ENCODE peak calls at places on chromosomes 4 and X, in six cellular contexts. One of them, this sample, is unnamed.

GRCh38 chr4:149371021-149371420 is 444.6 kb downstream of the IQCM start:
- DNase-seq in fibroblast of mammary gland: peak; percentile 78
- DNase-seq in left cardiac atrium: no peak
- DNase-seq in iPS DF 6.9: peak; percentile 33
- DNase-seq in AML-193: peak; percentile 64
- DNase-seq in stimulated activated naive CD4-positive, alpha-beta T cell: no peak
- DNase-seq in this sample: peak; percentile 62

GRCh38 chrX:72001471-72001870 is 90.8 kb downstream of the NHSL2 start:
- DNase-seq in iPS DF 6.9: no peak
- DNase-seq in stimulated activated naive CD4-positive, alpha-beta T cell: no peak
- DNase-seq in AML-193: no peak
- DNase-seq in left cardiac atrium: no peak
- DNase-seq in fibroblast of mammary gland: no peak
- DNase-seq in this sample: no peak

GRCh38 chr4:186149872-186150271 is 41.5 kb upstream of the CYP4V2 start:
- DNase-seq in left cardiac atrium: peak; percentile 82
- DNase-seq in stimulated activated naive CD4-positive, alpha-beta T cell: no peak
- DNase-seq in fibroblast of mammary gland: peak; percentile 42
- DNase-seq in iPS DF 6.9: no peak
- DNase-seq in AML-193: no peak
- DNase-seq in this sample: no peak

GRCh38 chr4:86940176-86940575 is 5.4 kb downstream of the AFF1 start:
- DNase-seq in left cardiac atrium: no peak
- DNase-seq in AML-193: no peak
- DNase-seq in iPS DF 6.9: no peak
- DNase-seq in stimulated activated naive CD4-positive, alpha-beta T cell: no peak
- DNase-seq in fibroblast of mammary gland: peak; percentile 59
- DNase-seq in this sample: no peak

GRCh38 chrX:151981129-151981528 is 6.7 kb upstream of the GABRE start:
- DNase-seq in fibroblast of mammary gland: peak; percentile 81
- DNase-seq in left cardiac atrium: no peak
- DNase-seq in iPS DF 6.9: no peak
- DNase-seq in AML-193: no peak
- DNase-seq in stimulated activated naive CD4-positive, alpha-beta T cell: no peak
- DNase-seq in this sample: peak; percentile 75

GRCh38 chr4:125140966-125141495 is 173.7 kb upstream of the FAT4 start:
- DNase-seq in AML-193: no peak
- DNase-seq in iPS DF 6.9: no peak
- DNase-seq in stimulated activated naive CD4-positive, alpha-beta T cell: no peak
- DNase-seq in left cardiac atrium: no peak
- DNase-seq in fibroblast of mammary gland: peak; percentile 43
- DNase-seq in this sample: peak; percentile 41

GRCh38 chr4:104743141-104743748 is 248.6 kb upstream of the CXXC4 start:
- DNase-seq in iPS DF 6.9: no peak
- DNase-seq in AML-193: no peak
- DNase-seq in stimulated activated naive CD4-positive, alpha-beta T cell: no peak
- DNase-seq in left cardiac atrium: no peak
- DNase-seq in fibroblast of mammary gland: no peak
- DNase-seq in this sample: no peak

GRCh38 chr4:24001945-24002640 is 112.2 kb upstream of the PPARGC1A start:
- DNase-seq in AML-193: no peak
- DNase-seq in iPS DF 6.9: no peak
- DNase-seq in left cardiac atrium: no peak
- DNase-seq in fibroblast of mammary gland: peak; percentile 39
- DNase-seq in stimulated activated naive CD4-positive, alpha-beta T cell: no peak
- DNase-seq in this sample: no peak

GRCh38 chr4:146333187-146333894 is 119.0 kb downstream of the REELD1 start:
- DNase-seq in stimulated activated naive CD4-positive, alpha-beta T cell: no peak
- DNase-seq in AML-193: peak; percentile 34
- DNase-seq in fibroblast of mammary gland: peak; percentile 92
- DNase-seq in left cardiac atrium: no peak
- DNase-seq in iPS DF 6.9: no peak
- DNase-seq in this sample: peak; percentile 30

GRCh38 chrX:110315541-110315940 is 2.3 kb downstream of the AMMECR1 start:
- DNase-seq in iPS DF 6.9: no peak
- DNase-seq in stimulated activated naive CD4-positive, alpha-beta T cell: no peak
- DNase-seq in AML-193: no peak
- DNase-seq in fibroblast of mammary gland: peak; percentile 36
- DNase-seq in left cardiac atrium: no peak
- DNase-seq in this sample: no peak

GRCh38 chrX:136619889-136620505 is 28.0 kb upstream of the CD40LG start:
- DNase-seq in left cardiac atrium: no peak
- DNase-seq in fibroblast of mammary gland: no peak
- DNase-seq in iPS DF 6.9: no peak
- DNase-seq in AML-193: no peak
- DNase-seq in stimulated activated naive CD4-positive, alpha-beta T cell: peak; percentile 24
- DNase-seq in this sample: no peak

GRCh38 chr4:48103483-48104139 is 30.4 kb downstream of the TXK start:
- DNase-seq in AML-193: no peak
- DNase-seq in fibroblast of mammary gland: no peak
- DNase-seq in left cardiac atrium: no peak
- DNase-seq in stimulated activated naive CD4-positive, alpha-beta T cell: no peak
- DNase-seq in iPS DF 6.9: no peak
- DNase-seq in this sample: no peak

GRCh38 chr4:144294211-144294610 is 153.7 kb upstream of the GYPA start:
- DNase-seq in iPS DF 6.9: no peak
- DNase-seq in AML-193: no peak
- DNase-seq in fibroblast of mammary gland: no peak
- DNase-seq in left cardiac atrium: no peak
- DNase-seq in stimulated activated naive CD4-positive, alpha-beta T cell: no peak
- DNase-seq in this sample: no peak

GRCh38 chrX:56600141-56600540 is 36.7 kb downstream of the UBQLN2 start:
- DNase-seq in fibroblast of mammary gland: peak; percentile 0
- DNase-seq in AML-193: no peak
- DNase-seq in left cardiac atrium: no peak
- DNase-seq in iPS DF 6.9: no peak
- DNase-seq in stimulated activated naive CD4-positive, alpha-beta T cell: no peak
- DNase-seq in this sample: no peak

GRCh38 chrX:15815779-15816452 is 25.6 kb downstream of the ZRSR2 start:
- DNase-seq in AML-193: no peak
- DNase-seq in stimulated activated naive CD4-positive, alpha-beta T cell: peak; percentile 7
- DNase-seq in iPS DF 6.9: no peak
- DNase-seq in left cardiac atrium: no peak
- DNase-seq in fibroblast of mammary gland: peak; percentile 14
- DNase-seq in this sample: peak; percentile 5

GRCh38 chrX:48761674-48762471 is at the start of gene GLOD5:
- DNase-seq in fibroblast of mammary gland: peak; percentile 3
- DNase-seq in stimulated activated naive CD4-positive, alpha-beta T cell: no peak
- DNase-seq in left cardiac atrium: no peak
- DNase-seq in AML-193: no peak
- DNase-seq in iPS DF 6.9: peak; percentile 35
- DNase-seq in this sample: no peak

GRCh38 chr4:90120037-90120436 is 7.2 kb upstream of the CCSER1 start:
- DNase-seq in AML-193: no peak
- DNase-seq in stimulated activated naive CD4-positive, alpha-beta T cell: no peak
- DNase-seq in fibroblast of mammary gland: no peak
- DNase-seq in iPS DF 6.9: no peak
- DNase-seq in left cardiac atrium: no peak
- DNase-seq in this sample: no peak

GRCh38 chrX:14673764-14674163 is 144.4 kb downstream of the GLRA2 start:
- DNase-seq in fibroblast of mammary gland: peak; percentile 91
- DNase-seq in left cardiac atrium: no peak
- DNase-seq in AML-193: no peak
- DNase-seq in iPS DF 6.9: no peak
- DNase-seq in stimulated activated naive CD4-positive, alpha-beta T cell: no peak
- DNase-seq in this sample: peak; percentile 68

GRCh38 chr4:22514001-22514400 is 1.9 kb downstream of the ADGRA3 start:
- DNase-seq in fibroblast of mammary gland: peak; percentile 83
- DNase-seq in left cardiac atrium: no peak
- DNase-seq in iPS DF 6.9: no peak
- DNase-seq in stimulated activated naive CD4-positive, alpha-beta T cell: no peak
- DNase-seq in AML-193: no peak
- DNase-seq in this sample: peak; percentile 82

GRCh38 chr4:79682161-79682560 is 274.1 kb upstream of the GK2 start:
- DNase-seq in AML-193: no peak
- DNase-seq in stimulated activated naive CD4-positive, alpha-beta T cell: no peak
- DNase-seq in iPS DF 6.9: no peak
- DNase-seq in left cardiac atrium: no peak
- DNase-seq in fibroblast of mammary gland: no peak
- DNase-seq in this sample: peak; percentile 1

GRCh38 chrX:54509401-54509800 is 13.4 kb upstream of the FGD1 start:
- DNase-seq in left cardiac atrium: no peak
- DNase-seq in AML-193: no peak
- DNase-seq in stimulated activated naive CD4-positive, alpha-beta T cell: no peak
- DNase-seq in fibroblast of mammary gland: no peak
- DNase-seq in iPS DF 6.9: no peak
- DNase-seq in this sample: no peak

GRCh38 chrX:151974336-151975227 is at the start of gene GABRE:
- DNase-seq in fibroblast of mammary gland: peak; percentile 26
- DNase-seq in stimulated activated naive CD4-positive, alpha-beta T cell: no peak
- DNase-seq in left cardiac atrium: peak; percentile 50
- DNase-seq in iPS DF 6.9: no peak
- DNase-seq in AML-193: no peak
- DNase-seq in this sample: peak; percentile 39

GRCh38 chrX:47500541-47500940 is 17.5 kb upstream of the ZNF41 start:
- DNase-seq in AML-193: no peak
- DNase-seq in fibroblast of mammary gland: peak; percentile 43
- DNase-seq in iPS DF 6.9: no peak
- DNase-seq in stimulated activated naive CD4-positive, alpha-beta T cell: no peak
- DNase-seq in left cardiac atrium: no peak
- DNase-seq in this sample: peak; percentile 41

GRCh38 chrX:106391284-106391852 is 220.4 kb upstream of the RADX start:
- DNase-seq in left cardiac atrium: no peak
- DNase-seq in stimulated activated naive CD4-positive, alpha-beta T cell: no peak
- DNase-seq in AML-193: no peak
- DNase-seq in iPS DF 6.9: no peak
- DNase-seq in fibroblast of mammary gland: no peak
- DNase-seq in this sample: no peak

GRCh38 chrX:110563276-110563675 is 204.6 kb downstream of the RTL9 start:
- DNase-seq in fibroblast of mammary gland: peak; percentile 75
- DNase-seq in iPS DF 6.9: no peak
- DNase-seq in stimulated activated naive CD4-positive, alpha-beta T cell: no peak
- DNase-seq in AML-193: no peak
- DNase-seq in left cardiac atrium: no peak
- DNase-seq in this sample: peak; percentile 70

GRCh38 chr4:30839583-30840520 is 119.7 kb downstream of the PCDH7 start:
- DNase-seq in left cardiac atrium: no peak
- DNase-seq in stimulated activated naive CD4-positive, alpha-beta T cell: no peak
- DNase-seq in fibroblast of mammary gland: peak; percentile 60
- DNase-seq in AML-193: no peak
- DNase-seq in iPS DF 6.9: no peak
- DNase-seq in this sample: peak; percentile 59

GRCh38 chrX:31353095-31353494 is 281.3 kb upstream of the FTHL17 start:
- DNase-seq in left cardiac atrium: no peak
- DNase-seq in AML-193: no peak
- DNase-seq in fibroblast of mammary gland: peak; percentile 42
- DNase-seq in iPS DF 6.9: no peak
- DNase-seq in stimulated activated naive CD4-positive, alpha-beta T cell: no peak
- DNase-seq in this sample: peak; percentile 69

GRCh38 chr4:5037553-5038551 is 13.4 kb upstream of the STK32B start:
- DNase-seq in fibroblast of mammary gland: peak; percentile 92
- DNase-seq in stimulated activated naive CD4-positive, alpha-beta T cell: no peak
- DNase-seq in AML-193: peak; percentile 83
- DNase-seq in iPS DF 6.9: no peak
- DNase-seq in left cardiac atrium: peak; percentile 31
- DNase-seq in this sample: peak; percentile 70